ENCODE peak calls at places on chromosome 14, in seven cellular contexts. C, H, G, X, R, S and U are unnamed samples.
A peak's percentile ranks its signal among the peaks of the same experiment; 100 is the strongest.

GRCh38 chr14:89702151-89702936 is 252.2 kb downstream of the EFCAB11 start:
- DNase-seq in C (peak; percentile 19), H (peak; percentile 30), G (no peak), X (peak; percentile 58), R (no peak), S (no peak), U (no peak)

GRCh38 chr14:68168460-68169109 is 349.0 kb downstream of the RAD51B start:
- DNase-seq in C (no peak), H (no peak), G (peak; percentile 23), X (peak; percentile 64), R (no peak), S (no peak), U (peak; percentile 82)

GRCh38 chr14:73739174-73739898 is 25.2 kb upstream of the PNMA1 start:
- DNase-seq in C (no peak), H (peak; percentile 15), G (no peak), X (no peak), R (no peak), S (no peak), U (no peak)

GRCh38 chr14:81408595-81408994 is 8.5 kb upstream of the STON2 start:
- DNase-seq in C (no peak), H (peak; percentile 37), G (no peak), X (peak; percentile 74), R (no peak), S (no peak), U (no peak)

GRCh38 chr14:87018294-87018693 is 974.7 kb downstream of the GALC start:
- DNase-seq in C (no peak), H (no peak), G (no peak), X (no peak), R (no peak), S (no peak), U (no peak)

GRCh38 chr14:68468437-68469207 is 324.2 kb downstream of the ZFP36L1 start:
- DNase-seq in C (no peak), H (peak; percentile 66), G (no peak), X (no peak), R (no peak), S (no peak), U (peak; percentile 55)

GRCh38 chr14:100394886-100395672 is 71.9 kb downstream of the SLC25A47 start:
- DNase-seq in C (no peak), H (no peak), G (no peak), X (no peak), R (peak; percentile 1), S (no peak), U (no peak)

GRCh38 chr14:89121961-89122675 is 294.9 kb downstream of the FOXN3 start:
- DNase-seq in C (peak; percentile 35), H (no peak), G (peak; percentile 34), X (peak; percentile 94), R (peak; percentile 46), S (no peak), U (no peak)

GRCh38 chr14:84493779-84494178 is 1036.2 kb upstream of the FLRT2 start:
- DNase-seq in C (no peak), H (no peak), G (no peak), X (peak; percentile 7), R (no peak), S (no peak), U (no peak)

GRCh38 chr14:91367173-91368171 is 50.1 kb downstream of the CCDC88C start:
- DNase-seq in C (no peak), H (peak; percentile 34), G (no peak), X (peak; percentile 58), R (no peak), S (no peak), U (no peak)

GRCh38 chr14:39055786-39056474 is 47.1 kb downstream of the SEC23A start:
- DNase-seq in C (no peak), H (no peak), G (no peak), X (no peak), R (no peak), S (no peak), U (no peak)

GRCh38 chr14:100879782-100880181 is 23.7 kb downstream of the RTL1 start:
- DNase-seq in C (no peak), H (no peak), G (no peak), X (no peak), R (no peak), S (peak; percentile 4), U (no peak)

GRCh38 chr14:100323942-100324307 is 786 bp downstream of the SLC25A47 start:
- DNase-seq in C (no peak), H (no peak), G (no peak), X (no peak), R (no peak), S (no peak), U (no peak)

GRCh38 chr14:105894125-105894977 is 368.0 kb downstream of the TMEM121 start:
- DNase-seq in C (no peak), H (no peak), G (no peak), X (no peak), R (no peak), S (peak; percentile 1), U (no peak)

GRCh38 chr14:61609885-61610284 is 85.4 kb upstream of the HIF1A start:
- DNase-seq in C (no peak), H (no peak), G (no peak), X (peak; percentile 70), R (no peak), S (no peak), U (no peak)

GRCh38 chr14:53113992-53114391 is 39.1 kb downstream of the DDHD1 start:
- DNase-seq in C (no peak), H (no peak), G (no peak), X (no peak), R (no peak), S (no peak), U (no peak)

GRCh38 chr14:44700184-44700583 is 193.1 kb upstream of the FSCB start:
- DNase-seq in C (no peak), H (peak; percentile 8), G (no peak), X (no peak), R (no peak), S (no peak), U (no peak)

GRCh38 chr14:101001311-101002069 is 98.0 kb upstream of the RTL1 start:
- DNase-seq in C (no peak), H (no peak), G (no peak), X (no peak), R (no peak), S (no peak), U (no peak)

GRCh38 chr14:28767851-28768548 is 1.4 kb downstream of the FOXG1 start:
- DNase-seq in C (peak; percentile 66), H (peak; percentile 49), G (peak; percentile 78), X (peak; percentile 63), R (peak; percentile 82), S (no peak), U (no peak)